ENCODE peak calls at places on chromosomes 13 and 19, in ten cellular contexts. T is MM.1S, H is IMR-90, F is OCI-LY7, Q is K562, B is PC-3, R is neuronal stem cell, E is GM12878, M is H9, O is GM23338. G is an unnamed sample.

GRCh38 chr13:75968103-75968838 is 332.1 kb downstream of the LMO7 start:
- DNase-seq in Q (no peak), R (no peak), B (peak), F (no peak), H (peak), T (no peak), E (no peak), O (no peak), M (no peak), G (peak)

GRCh38 chr19:55472463-55472862 is 4.0 kb upstream of the ZNF628 start:
- DNase-seq in O (no peak), E (no peak), B (peak), H (peak), R (no peak), M (no peak), Q (no peak), T (no peak), F (no peak), G (peak)

GRCh38 chr19:33953023-33953422 is 156.4 kb downstream of the KCTD15 start:
- DNase-seq in R (no peak), O (no peak), B (no peak), M (no peak), H (no peak), T (peak), E (no peak), Q (no peak), F (no peak), G (no peak)

GRCh38 chr13:93660664-93661063 is 434.1 kb downstream of the GPC6 start:
- DNase-seq in R (no peak), M (no peak), Q (no peak), O (no peak), E (no peak), T (no peak), H (no peak), B (no peak), F (no peak), G (no peak)

GRCh38 chr13:67204731-67205130 is 25.4 kb downstream of the PCDH9 start:
- DNase-seq in E (no peak), Q (no peak), M (no peak), T (no peak), R (no peak), H (no peak), F (no peak), O (no peak), B (no peak), G (no peak)

GRCh38 chr19:31349160-31349881 is at the start of gene TSHZ3:
- DNase-seq in T (no peak), F (no peak), R (no peak), M (peak), H (peak), E (no peak), O (peak), Q (peak), B (peak), G (peak)

GRCh38 chr13:31998131-31998530 is 33.4 kb upstream of the FRY start:
- DNase-seq in E (no peak), B (no peak), F (no peak), O (peak), H (no peak), Q (no peak), T (no peak), R (no peak), M (no peak), G (peak)

GRCh38 chr13:80945328-80945727 is 604.4 kb upstream of the SPRY2 start:
- DNase-seq in F (no peak), R (peak), B (no peak), Q (no peak), H (no peak), M (peak), T (no peak), E (no peak), O (peak), G (no peak)

GRCh38 chr19:55165952-55166529 is 372 bp downstream of the DNAAF3 start:
- DNase-seq in F (peak), R (peak), B (peak), M (peak), Q (peak), T (peak), O (peak), H (peak), E (no peak), G (peak)

GRCh38 chr19:5250127-5250659 is 90.4 kb downstream of the PTPRS start:
- DNase-seq in B (no peak), M (no peak), F (no peak), E (no peak), H (no peak), R (no peak), Q (no peak), O (no peak), T (no peak), G (no peak)

GRCh38 chr13:85313761-85314503 is 485.3 kb downstream of the SLITRK6 start:
- DNase-seq in B (peak), R (no peak), M (no peak), T (no peak), H (peak), E (no peak), F (no peak), Q (no peak), O (no peak), G (no peak)

GRCh38 chr13:105996391-105997028 is 539.0 kb downstream of the EFNB2 start:
- DNase-seq in B (no peak), T (no peak), Q (no peak), E (no peak), F (no peak), M (no peak), R (no peak), H (no peak), O (no peak), G (no peak)

GRCh38 chr13:105998233-105998550 is 537.3 kb downstream of the EFNB2 start:
- DNase-seq in O (no peak), M (no peak), Q (no peak), B (no peak), T (no peak), E (no peak), F (no peak), R (no peak), H (no peak), G (no peak)

GRCh38 chr13:106003651-106004050 is 531.8 kb downstream of the EFNB2 start:
- DNase-seq in F (no peak), M (no peak), H (no peak), E (no peak), Q (no peak), R (no peak), T (peak), O (no peak), B (no peak), G (no peak)

GRCh38 chr13:105997436-105998232 is 537.8 kb downstream of the EFNB2 start:
- DNase-seq in M (no peak), T (no peak), E (no peak), O (no peak), R (no peak), Q (no peak), B (no peak), F (no peak), H (no peak), G (peak)

GRCh38 chr13:106001443-106001842 is 534.0 kb downstream of the EFNB2 start:
- DNase-seq in F (no peak), R (no peak), B (no peak), M (no peak), Q (no peak), T (no peak), E (no peak), H (no peak), O (no peak), G (no peak)
- H2AFZ ChIP-seq in F (no peak), R (no peak), B (no peak), M (no peak), Q (no peak), T (no peak), E (no peak), H (no peak), O (no peak), G (no peak)

DNA sequence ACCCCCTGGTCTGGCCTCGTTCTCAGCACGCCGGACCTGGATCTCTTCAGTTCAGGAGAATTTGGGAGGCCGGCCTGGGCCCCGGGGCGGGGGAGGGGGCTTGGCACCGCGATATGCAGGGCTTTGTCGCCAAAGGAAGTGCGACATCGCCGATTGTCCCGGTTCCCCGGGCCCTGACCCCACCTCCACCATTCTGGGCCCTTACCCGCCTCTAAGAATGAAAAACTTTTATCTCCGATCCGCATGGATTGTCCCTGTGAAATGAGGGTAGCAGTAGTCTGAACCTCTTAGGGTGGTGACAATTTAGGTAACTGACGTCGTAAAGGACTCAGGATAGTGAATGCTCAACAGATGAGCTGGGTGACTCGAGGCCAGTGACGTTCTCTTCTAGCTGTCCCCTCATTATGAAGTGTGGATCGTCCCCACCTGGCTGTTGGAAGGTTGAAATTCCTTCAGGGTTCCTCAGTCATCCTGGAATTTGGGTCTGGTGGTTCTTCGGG is 649 bp downstream of the DDA1 start:
- DNase-seq in E (no peak), R (no peak), O (no peak), H (no peak), T (no peak), Q (no peak), F (no peak), B (no peak), M (no peak), G (peak)
- H2AFZ ChIP-seq in E (peak), R (peak), O (no peak), H (peak), T (peak), Q (peak), F (no peak), B (peak), M (no peak), G (peak)

DNA sequence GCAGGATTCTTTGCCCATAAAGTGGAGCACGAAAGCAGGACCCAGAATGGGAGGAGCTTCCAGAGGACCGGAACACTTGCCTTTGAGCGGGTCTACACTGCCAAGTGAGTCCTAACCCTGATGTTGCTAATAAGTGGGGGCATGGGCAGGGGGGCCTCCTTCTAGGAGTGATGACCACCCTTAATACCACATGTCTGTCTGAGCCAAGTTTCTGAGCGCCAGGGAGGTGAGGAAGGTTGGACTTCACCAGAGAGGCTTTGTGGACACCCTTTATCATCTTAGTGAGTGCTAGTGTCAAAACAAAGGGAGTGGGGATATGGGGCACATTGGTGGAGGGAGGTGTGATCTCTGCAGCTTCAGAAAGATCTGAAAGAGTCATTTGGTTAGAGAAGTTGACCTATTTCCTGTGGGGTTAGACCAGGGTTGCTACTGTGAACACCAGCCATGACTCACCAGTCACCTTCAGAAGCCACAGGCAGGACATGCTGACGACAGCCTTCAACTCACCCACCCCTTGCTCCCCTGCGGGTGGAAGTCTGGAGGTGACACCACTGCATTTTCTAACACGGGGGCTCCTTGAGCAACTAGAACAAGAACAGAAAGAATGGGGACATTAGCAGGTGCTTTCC is 8.8 kb downstream of the ALOX5AP start:
- DNase-seq in H (peak), E (peak), B (peak), Q (peak), M (no peak), O (no peak), T (peak), F (peak), R (no peak), G (no peak)
- H2AFZ ChIP-seq in H (peak), E (no peak), B (no peak), Q (no peak), M (no peak), O (no peak), T (peak), F (no peak), R (no peak), G (peak)

DNA sequence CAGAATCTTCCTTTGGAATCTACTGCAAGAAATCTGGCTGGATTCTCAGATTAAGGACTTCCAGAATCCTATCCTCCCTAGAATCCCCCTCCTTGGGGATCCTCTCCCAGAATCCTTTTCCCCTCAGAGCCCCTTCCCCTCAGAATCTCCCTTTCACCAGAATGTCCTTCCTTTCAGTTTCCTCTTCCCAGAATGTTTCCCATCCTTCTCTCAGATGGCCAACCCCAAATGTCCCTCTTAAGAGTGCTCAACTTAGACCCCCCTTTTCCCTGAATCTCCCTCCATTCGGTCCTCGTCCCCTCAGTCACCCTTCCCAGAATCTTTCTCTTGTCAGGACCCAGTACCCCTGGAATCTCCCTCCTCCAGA is 584 bp upstream of the RPS16 start:
- DNase-seq in B (no peak), O (peak), M (no peak), T (no peak), F (no peak), H (no peak), Q (no peak), E (no peak), R (no peak), G (peak)
- H2AFZ ChIP-seq in B (peak), O (no peak), M (no peak), T (peak), F (no peak), H (peak), Q (peak), E (peak), R (peak), G (peak)

GRCh38 chr19:2977686-2978466 is 512 bp downstream of the TLE6 start:
- DNase-seq in B (no peak), E (no peak), T (no peak), R (no peak), F (peak), M (no peak), Q (peak), O (no peak), H (no peak), G (peak)

GRCh38 chr19:2978467-2978767 is 1.1 kb downstream of the TLE6 start:
- DNase-seq in Q (no peak), F (no peak), E (no peak), M (no peak), R (no peak), T (no peak), B (no peak), H (no peak), O (no peak), G (no peak)

GRCh38 chr19:2974342-2974932 is 2.9 kb upstream of the TLE6 start:
- DNase-seq in Q (peak), O (no peak), B (no peak), R (no peak), T (no peak), F (no peak), M (no peak), H (no peak), E (no peak), G (peak)

GRCh38 chr19:2976609-2977000 is 759 bp upstream of the TLE6 start:
- DNase-seq in M (peak), B (no peak), E (no peak), F (no peak), Q (no peak), T (no peak), R (no peak), O (peak), H (no peak), G (peak)

GRCh38 chr19:2977001-2977685 is at the start of gene TLE6:
- DNase-seq in H (peak), R (peak), O (peak), F (peak), T (peak), B (peak), M (peak), Q (peak), E (peak), G (peak)
- H2AFZ ChIP-seq in H (peak), R (peak), O (peak), F (peak), T (peak), B (peak), M (no peak), Q (peak), E (peak), G (peak)

GRCh38 chr19:6737873-6738725 is 719 bp upstream of the GPR108 start:
- DNase-seq in E (no peak), O (peak), M (peak), T (peak), Q (peak), F (peak), B (peak), R (peak), H (peak), G (peak)
- H2AFZ ChIP-seq in E (peak), O (peak), M (no peak), T (peak), Q (peak), F (peak), B (peak), R (peak), H (peak), G (peak)

GRCh38 chr13:41411060-41411459 is 46.3 kb upstream of the RGCC start:
- DNase-seq in H (no peak), B (no peak), Q (no peak), E (no peak), M (no peak), R (no peak), O (no peak), F (no peak), T (no peak), G (no peak)

GRCh38 chr13:41407380-41407779 is 50.0 kb upstream of the RGCC start:
- DNase-seq in M (no peak), T (no peak), F (no peak), E (no peak), B (peak), R (no peak), O (no peak), Q (no peak), H (peak), G (no peak)

GRCh38 chr13:41405367-41405766 is 52.0 kb upstream of the RGCC start:
- DNase-seq in F (no peak), R (no peak), B (no peak), T (no peak), Q (no peak), H (no peak), O (no peak), E (no peak), M (no peak), G (no peak)

GRCh38 chr13:41409611-41410010 is 47.7 kb upstream of the RGCC start:
- DNase-seq in Q (no peak), R (no peak), M (no peak), H (no peak), T (no peak), F (no peak), O (no peak), B (no peak), E (no peak), G (no peak)

GRCh38 chr13:41408061-41408460 is 49.3 kb upstream of the RGCC start:
- DNase-seq in F (no peak), M (no peak), T (no peak), B (no peak), O (no peak), H (no peak), Q (no peak), R (no peak), E (no peak), G (no peak)
- H2AFZ ChIP-seq in F (no peak), M (no peak), T (no peak), B (no peak), O (no peak), H (no peak), Q (no peak), R (no peak), E (no peak), G (no peak)

GRCh38 chr19:19618384-19619051 is at the start of gene PBX4:
- DNase-seq in O (peak), Q (peak), R (peak), M (peak), T (peak), H (peak), F (peak), B (peak), E (peak), G (peak)
- H2AFZ ChIP-seq in O (peak), Q (peak), R (peak), M (no peak), T (no peak), H (peak), F (peak), B (peak), E (peak), G (peak)

GRCh38 chr13:110236831-110237261 is 70.1 kb downstream of the COL4A1 start:
- DNase-seq in M (no peak), Q (no peak), R (no peak), F (no peak), T (no peak), O (no peak), H (no peak), B (no peak), E (no peak), G (no peak)
- H2AFZ ChIP-seq in M (no peak), Q (no peak), R (no peak), F (no peak), T (no peak), O (no peak), H (no peak), B (no peak), E (no peak), G (no peak)

GRCh38 chr19:917323-918151 is at the start of gene KISS1R:
- DNase-seq in H (peak), Q (peak), E (no peak), T (no peak), F (peak), O (peak), M (peak), B (peak), R (peak), G (peak)
- H2AFZ ChIP-seq in H (peak), Q (peak), E (no peak), T (no peak), F (no peak), O (peak), M (no peak), B (no peak), R (peak), G (no peak)

G was measured in osteoblast.